ENCODE peak calls at places on chromosomes 16 and 17, in six cellular contexts. X is IMR-90; O is heart left ventricle; G is body of pancreas; V is CD8-positive, alpha-beta memory T cell; M is mammary epithelial cell. N is an unnamed sample. For H3K4me1, the result is how much of the 10 kb centered on the place peaks cover.

GRCh38 chr17:78664476-78665384 is 87.5 kb upstream of the DNAH17 start:
- DNase-seq in M (no peak), O (no peak), V (no peak), X (peak), G (no peak), N (no peak)

GRCh38 chr16:53546988-53547391 is 44.0 kb upstream of the AKTIP start:
- DNase-seq in M (peak), X (peak), O (no peak), V (no peak), G (no peak), N (no peak)

GRCh38 chr17:48492401-48493298 is 38.2 kb downstream of the HOXB1 start:
- DNase-seq in X (peak), V (peak), M (peak), G (peak), O (peak), N (peak)

GRCh38 chr16:73037331-73037745 is 10.6 kb downstream of the ZFHX3 start:
- DNase-seq in G (peak), X (no peak), V (no peak), M (no peak), O (no peak), N (no peak)

GRCh38 chr17:80486692-80487091 is 10.3 kb upstream of the NPTX1 start:
- DNase-seq in X (no peak), G (no peak), M (no peak), O (no peak), V (no peak), N (no peak)

GRCh38 chr16:72936408-72936807 is 111.5 kb downstream of the ZFHX3 start:
- DNase-seq in G (no peak), M (no peak), X (no peak), O (no peak), V (no peak), N (no peak)

GRCh38 chr16:30186782-30187555 is 3.6 kb downstream of the CORO1A start:
- DNase-seq in O (peak), V (peak), M (peak), X (no peak), G (peak), N (no peak)

GRCh38 chr17:28960256-28961106 is 9.2 kb upstream of the PHF12 start:
- DNase-seq in G (no peak), M (no peak), X (no peak), O (peak), V (no peak), N (no peak)

GRCh38 chr17:61294777-61295176 is 104.9 kb upstream of the TBX2 start:
- DNase-seq in X (peak), G (no peak), O (no peak), M (peak), V (no peak), N (peak)

DNA sequence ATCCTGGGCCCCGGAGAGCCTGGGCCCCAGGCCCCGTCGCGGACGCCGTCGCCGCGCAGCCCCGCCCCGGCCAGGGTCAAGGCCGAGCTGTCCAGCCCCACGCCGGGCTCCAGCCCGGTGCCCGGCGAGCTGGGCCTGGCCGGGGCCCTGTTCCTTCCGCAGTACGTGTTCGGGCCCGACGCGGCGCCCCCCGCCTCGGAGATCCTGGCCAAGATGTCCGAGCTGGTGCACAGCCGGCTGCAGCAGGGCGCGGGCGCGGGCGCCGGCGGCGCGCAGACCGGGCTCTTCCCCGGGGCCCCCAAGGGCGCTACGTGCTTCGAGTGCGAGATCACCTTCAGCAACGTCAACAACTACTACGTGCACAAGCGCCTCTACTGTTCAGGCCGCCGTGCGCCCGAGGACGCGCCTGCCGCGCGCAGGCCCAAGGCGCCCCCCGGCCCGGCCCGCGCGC is 36.8 kb upstream of the ZC3H18 start:
- DNase-seq in V (peak), X (peak), O (no peak), G (no peak), M (no peak), N (peak)
- H3K4me3 ChIP-seq in V (no peak), X (peak), O (no peak), G (no peak), M (no peak), N (peak)

GRCh38 chr16:11060856-11061255 is 116.5 kb downstream of the CLEC16A start:
- DNase-seq in G (no peak), V (no peak), M (no peak), X (no peak), O (no peak), N (no peak)
- H3K4me1 ChIP-seq in G (under half), V (under half), M (under half), X (under half), O (under half), N (under half)

GRCh38 chr17:45430738-45431530 is 1.7 kb downstream of the ARHGAP27 start:
- DNase-seq in V (no peak), G (peak), M (no peak), X (no peak), O (no peak), N (no peak)

GRCh38 chr17:45428050-45428953 is 4.4 kb downstream of the ARHGAP27 start:
- DNase-seq in O (peak), X (peak), V (peak), G (peak), M (peak), N (no peak)

GRCh38 chr17:45430006-45430737 is 2.5 kb downstream of the ARHGAP27 start:
- DNase-seq in X (no peak), M (no peak), O (no peak), G (no peak), V (no peak), N (no peak)

GRCh38 chr17:45428954-45429337 is 3.7 kb downstream of the ARHGAP27 start:
- DNase-seq in X (no peak), O (no peak), M (no peak), V (no peak), G (no peak), N (no peak)

GRCh38 chr17:45429338-45430005 is 3.2 kb downstream of the ARHGAP27 start:
- DNase-seq in V (no peak), X (no peak), O (no peak), M (no peak), G (no peak), N (no peak)
- H3K4me3 ChIP-seq in V (no peak), X (no peak), O (no peak), M (no peak), G (no peak), N (no peak)

DNA sequence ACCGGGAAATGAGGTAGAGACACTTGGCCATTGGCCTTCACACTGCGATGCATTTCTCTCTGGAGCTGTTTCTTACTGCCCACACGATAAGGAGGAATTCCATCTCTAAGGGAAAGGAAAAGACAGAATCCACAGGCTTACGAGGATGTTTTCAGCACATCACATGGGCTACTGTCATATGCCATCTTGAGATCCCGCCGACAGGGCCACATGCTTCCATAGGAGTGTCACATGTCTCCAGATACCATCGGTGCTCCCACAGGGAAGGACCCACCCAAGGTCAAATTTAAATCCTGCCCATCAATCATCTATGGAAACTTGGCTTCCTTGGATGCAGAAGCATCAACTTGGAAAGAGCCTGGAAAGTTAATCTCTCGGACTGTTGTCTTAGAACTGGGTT is 20.0 kb downstream of the AXIN2 start:
- DNase-seq in X (no peak), G (no peak), M (no peak), O (no peak), V (no peak), N (no peak)
- H3K4me1 ChIP-seq in X (under half), G (under half), M (under half), O (under half), V (under half), N (under half)

GRCh38 chr16:84818989-84819643 is 669 bp upstream of the CRISPLD2 start:
- DNase-seq in O (no peak), G (no peak), X (no peak), M (no peak), V (no peak), N (no peak)
- H3K4me3 ChIP-seq in O (no peak), G (no peak), X (peak), M (no peak), V (no peak), N (peak)

GRCh38 chr16:67454104-67454503 is 23.2 kb downstream of the HSD11B2 start:
- DNase-seq in V (no peak), G (no peak), M (no peak), X (no peak), O (no peak), N (no peak)
- H3K4me1 ChIP-seq in V (under half), G (half or more), M (under half), X (under half), O (under half), N (under half)

DNA sequence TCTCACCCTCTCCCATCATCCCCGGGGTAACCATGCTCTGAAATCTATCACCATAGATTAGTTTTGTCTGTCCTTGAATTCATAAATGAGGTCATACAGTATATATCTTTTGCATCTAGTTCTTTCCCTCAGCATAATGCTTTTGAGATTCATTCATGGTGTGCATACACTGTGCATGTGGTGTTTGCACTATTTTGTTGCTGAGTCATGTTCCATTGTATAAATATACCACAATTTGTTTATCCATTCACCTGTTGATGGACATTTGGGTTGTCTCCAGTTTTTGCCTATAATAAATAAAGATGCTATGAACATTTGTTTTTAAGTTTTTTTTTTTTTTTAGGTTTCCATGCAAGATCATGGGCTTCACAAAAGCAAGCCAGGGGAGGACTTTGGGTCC is 34.2 kb upstream of the NLRP1 start:
- DNase-seq in V (no peak), M (no peak), G (no peak), O (no peak), X (no peak), N (no peak)
- H3K4me3 ChIP-seq in V (no peak), M (no peak), G (no peak), O (no peak), X (no peak), N (no peak)

GRCh38 chr17:1557355-1558095 is 5.1 kb downstream of the PITPNA start:
- DNase-seq in M (no peak), X (peak), V (no peak), O (peak), G (no peak), N (peak)
- H3K4me1 ChIP-seq in M (under half), X (under half), V (under half), O (under half), G (under half), N (under half)

GRCh38 chr17:58755269-58755576 is 431 bp upstream of the PPM1E start:
- DNase-seq in O (no peak), G (no peak), V (no peak), M (no peak), X (no peak), N (no peak)
- H3K4me3 ChIP-seq in O (no peak), G (no peak), V (peak), M (peak), X (peak), N (peak)

DNA sequence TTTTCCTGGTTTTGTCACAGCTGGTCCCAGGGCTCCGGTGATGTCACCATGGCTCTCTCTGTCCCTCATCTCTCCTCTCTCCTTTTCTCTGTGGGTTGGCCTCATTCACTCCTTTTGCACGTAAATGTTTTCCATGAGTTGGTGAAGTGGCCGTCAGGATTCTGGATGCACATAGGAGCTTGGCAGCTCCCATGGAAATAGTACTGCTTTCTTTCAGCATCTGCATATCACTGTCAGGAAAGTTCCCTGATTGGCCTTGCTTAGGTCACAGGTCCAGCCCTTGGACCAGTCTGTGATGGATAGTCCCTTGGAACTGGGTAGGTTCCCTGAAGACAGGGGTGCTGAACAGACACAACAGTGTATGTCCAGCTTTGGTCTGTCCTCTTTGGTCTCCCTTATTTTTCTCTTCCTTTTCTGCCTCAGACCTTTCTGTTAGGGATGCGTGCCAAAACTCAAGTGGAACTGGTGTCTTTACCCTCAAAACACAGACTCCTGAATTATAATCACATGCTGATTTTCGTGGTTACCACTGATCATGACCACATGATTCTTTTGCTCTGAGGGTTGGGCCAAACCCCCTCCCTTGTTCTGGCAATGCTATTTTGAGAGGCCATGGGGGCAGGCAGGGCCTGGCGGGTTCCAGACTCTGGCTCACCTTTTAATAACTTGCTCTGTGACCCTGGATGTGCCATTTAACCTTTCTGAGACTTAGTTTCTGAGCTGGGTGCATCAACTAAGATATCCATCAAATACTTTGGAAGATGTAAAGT is 99.0 kb downstream of the MSI2 start:
- DNase-seq in X (no peak), O (no peak), V (no peak), G (no peak), M (no peak), N (peak)
- H3K4me1 ChIP-seq in X (under half), O (under half), V (under half), G (under half), M (under half), N (under half)

N was measured in astrocyte.